ENCODE peak calls at places on chromosome 1, in seven cellular contexts. F is IMR-90, U is A549, E is body of pancreas, G is endothelial cell of umbilical vein, P is GM12878, X is HCT116. B is an unnamed sample.

GRCh38 chr1:149925751-149926150 is 1.9 kb downstream of the SF3B4 start:
- DNase-seq in F (no peak), P (no peak), E (no peak), G (no peak), X (no peak), U (no peak), B (no peak)

GRCh38 chr1:151145158-151146071 is 1.0 kb downstream of the SEMA6C start:
- DNase-seq in E (no peak), F (no peak), U (no peak), G (peak), X (no peak), P (no peak), B (no peak)

GRCh38 chr1:206662396-206663092 is 22.2 kb upstream of the MAPKAPK2 start:
- DNase-seq in G (no peak), U (no peak), F (no peak), P (no peak), E (no peak), X (no peak), B (no peak)

GRCh38 chr1:109425902-109426277 is 358 bp downstream of the PSMA5 start:
- DNase-seq in U (peak), X (no peak), P (no peak), G (no peak), F (peak), E (no peak), B (no peak)

GRCh38 chr1:200710166-200710565 is 28.5 kb upstream of the CAMSAP2 start:
- DNase-seq in P (no peak), X (no peak), E (no peak), G (no peak), U (no peak), F (no peak), B (no peak)

GRCh38 chr1:4597020-4597419 is 57.4 kb upstream of the AJAP1 start:
- DNase-seq in X (no peak), P (no peak), G (no peak), E (no peak), F (no peak), U (no peak), B (no peak)

GRCh38 chr1:99943238-99943794 is 26.5 kb upstream of the SLC35A3 start:
- DNase-seq in U (peak), X (no peak), E (no peak), F (peak), G (no peak), P (no peak), B (no peak)

GRCh38 chr1:203915811-203916210 is 54.4 kb downstream of the SNRPE start:
- DNase-seq in U (peak), F (peak), X (no peak), E (no peak), G (no peak), P (no peak), B (no peak)

GRCh38 chr1:202680586-202681352 is 29.5 kb downstream of the SYT2 start:
- DNase-seq in F (no peak), P (no peak), X (no peak), E (no peak), U (no peak), G (no peak), B (no peak)

GRCh38 chr1:176557543-176558258 is 94.7 kb downstream of the PAPPA2 start:
- DNase-seq in F (no peak), P (no peak), E (no peak), U (no peak), G (no peak), X (no peak), B (no peak)

GRCh38 chr1:39675220-39675619 is 3.3 kb upstream of the NT5C1A start:
- DNase-seq in U (no peak), E (peak), G (no peak), F (no peak), X (no peak), P (no peak), B (no peak)

GRCh38 chr1:239987103-239987745 is 104.5 kb upstream of the FMN2 start:
- DNase-seq in E (peak), P (no peak), F (peak), X (peak), G (peak), U (peak), B (no peak)

GRCh38 chr1:32448773-32449456 is 16.0 kb upstream of the ZBTB8B start:
- DNase-seq in U (peak), E (no peak), F (no peak), G (peak), X (peak), P (no peak), B (no peak)
- TF ChIP-seq POLR2A in U (no peak), E (no peak), F (no peak), G (no peak), X (peak), P (no peak), B (no peak)

GRCh38 chr1:158025576-158026230 is 32.3 kb downstream of the KIRREL1 start:
- DNase-seq in X (no peak), P (no peak), G (no peak), U (no peak), E (no peak), F (no peak), B (no peak)

GRCh38 chr1:158022554-158023278 is 29.3 kb downstream of the KIRREL1 start:
- DNase-seq in X (no peak), E (no peak), P (no peak), G (no peak), F (no peak), U (no peak), B (no peak)

GRCh38 chr1:158026641-158027040 is 33.2 kb downstream of the KIRREL1 start:
- DNase-seq in X (no peak), E (no peak), U (no peak), G (no peak), F (peak), P (no peak), B (no peak)

GRCh38 chr1:158027485-158027884 is 34.0 kb downstream of the KIRREL1 start:
- DNase-seq in E (no peak), G (no peak), X (no peak), U (no peak), P (no peak), F (no peak), B (no peak)

GRCh38 chr1:158024737-158025136 is 31.3 kb downstream of the KIRREL1 start:
- DNase-seq in E (no peak), P (no peak), G (no peak), F (no peak), X (no peak), U (no peak), B (no peak)
- H3K27ac ChIP-seq in E (no peak), P (no peak), G (no peak), F (peak), X (no peak), U (peak), B (peak)

DNA sequence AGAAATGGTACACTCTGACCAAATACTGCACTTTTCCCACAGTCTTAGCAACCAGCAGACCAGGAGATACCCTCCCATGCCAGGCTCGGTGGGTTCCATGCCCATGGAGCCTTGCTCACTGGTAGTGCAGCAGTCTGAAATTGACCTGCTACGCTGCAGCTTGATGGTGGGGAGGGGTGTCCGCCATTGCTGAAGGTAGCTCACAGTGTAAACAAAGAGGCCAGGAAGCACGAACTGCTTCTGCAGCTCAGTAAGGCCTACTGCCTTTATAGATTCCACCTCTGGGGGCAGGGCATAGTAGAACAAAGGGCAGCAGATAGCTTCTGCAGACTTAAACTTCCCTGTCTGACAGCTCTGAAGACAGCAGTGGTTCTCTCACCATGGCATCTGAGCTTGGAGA is 12.3 kb upstream of the IFI44L start:
- DNase-seq in X (no peak), E (no peak), G (no peak), P (no peak), U (no peak), F (no peak), B (no peak)
- TF ChIP-seq CTCF in X (no peak), E (no peak), G (no peak), P (no peak), U (no peak), F (no peak), B (no peak)

DNA sequence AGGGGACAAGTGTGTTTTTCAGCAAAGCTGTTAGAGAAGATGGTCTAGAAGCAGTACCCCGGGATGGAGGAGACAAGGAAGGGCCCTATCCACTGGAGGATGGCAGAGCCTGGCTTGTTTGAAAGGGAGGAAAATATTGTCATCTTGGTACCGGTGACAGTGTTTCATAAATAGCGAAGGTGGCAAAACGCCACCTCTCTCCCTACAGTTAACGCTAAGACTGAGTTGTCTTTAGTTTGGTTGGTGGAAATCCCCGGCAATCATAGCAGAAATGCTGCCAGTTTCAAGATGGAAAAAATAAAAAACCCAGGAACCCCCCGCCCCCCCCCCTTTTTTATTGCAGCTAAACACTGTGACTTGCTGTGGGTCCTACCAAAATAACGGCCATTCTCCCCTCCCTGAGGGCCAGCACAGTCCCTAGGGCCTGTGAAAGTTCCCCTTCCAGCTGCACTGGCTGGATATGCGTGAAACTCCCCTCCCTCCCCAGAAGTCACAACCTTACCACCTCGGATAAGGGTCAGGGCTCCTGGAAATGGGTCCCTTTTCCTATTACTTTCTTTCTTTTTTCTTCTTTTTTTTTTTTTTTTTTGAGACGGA is 3.7 kb downstream of the PIK3CD start:
- DNase-seq in G (no peak), P (no peak), F (no peak), X (no peak), U (no peak), E (no peak), B (no peak)
- TF ChIP-seq POLR2A in G (no peak), P (peak), F (no peak), X (no peak), U (no peak), E (no peak), B (no peak)

GRCh38 chr1:91579658-91580228 is 79.1 kb downstream of the CDC7 start:
- DNase-seq in U (no peak), E (no peak), F (peak), G (no peak), X (no peak), P (no peak), B (no peak)
- H3K27ac ChIP-seq in U (no peak), E (no peak), F (no peak), G (no peak), X (no peak), P (no peak), B (no peak)

DNA sequence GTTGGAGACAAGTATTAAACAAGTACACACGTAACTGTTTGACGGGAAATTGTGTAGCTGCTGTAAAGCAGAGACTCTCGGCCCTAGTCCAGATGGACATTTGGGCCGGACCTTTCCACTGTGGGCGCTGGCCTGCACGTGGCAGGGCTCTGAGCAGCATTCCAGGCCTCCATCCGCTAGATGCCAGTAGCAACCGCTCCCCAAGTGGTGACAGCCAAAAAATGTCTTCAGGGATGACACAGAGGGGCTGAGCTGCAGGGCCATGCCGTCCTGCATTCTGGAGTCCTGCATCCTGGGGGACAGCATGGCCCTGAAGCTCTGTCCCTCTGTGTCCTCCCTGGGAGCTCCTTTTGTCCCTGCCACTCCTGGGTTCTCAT is 24.8 kb downstream of the A3GALT2 start:
- DNase-seq in X (no peak), G (no peak), U (no peak), P (no peak), F (no peak), E (no peak), B (no peak)
- TF ChIP-seq CTCF in X (no peak), G (no peak), U (no peak), P (no peak), F (no peak), E (no peak), B (no peak)

GRCh38 chr1:169568497-169568896 is 17.8 kb downstream of the F5 start:
- DNase-seq in F (no peak), G (no peak), U (no peak), E (no peak), X (no peak), P (no peak), B (no peak)
- TF ChIP-seq POLR2A in F (no peak), G (no peak), U (no peak), E (no peak), X (no peak), P (no peak), B (no peak)

GRCh38 chr1:154520333-154520732 is 18.1 kb upstream of the SHE start:
- DNase-seq in G (peak), P (no peak), E (no peak), X (no peak), U (no peak), F (peak), B (no peak)

GRCh38 chr1:154524881-154525280 is 22.7 kb upstream of the SHE start:
- DNase-seq in X (no peak), P (no peak), F (no peak), E (no peak), U (no peak), G (peak), B (no peak)

GRCh38 chr1:154521695-154522094 is 19.5 kb upstream of the SHE start:
- DNase-seq in E (no peak), G (peak), F (no peak), P (no peak), X (no peak), U (no peak), B (no peak)

GRCh38 chr1:154517661-154518060 is 15.4 kb upstream of the SHE start:
- DNase-seq in G (no peak), E (no peak), P (no peak), X (no peak), F (no peak), U (no peak), B (no peak)

GRCh38 chr1:154519661-154520060 is 17.4 kb upstream of the SHE start:
- DNase-seq in U (no peak), X (no peak), E (no peak), P (no peak), G (no peak), F (no peak), B (no peak)
- H3K27ac ChIP-seq in U (no peak), X (no peak), E (no peak), P (no peak), G (no peak), F (no peak), B (no peak)

DNA sequence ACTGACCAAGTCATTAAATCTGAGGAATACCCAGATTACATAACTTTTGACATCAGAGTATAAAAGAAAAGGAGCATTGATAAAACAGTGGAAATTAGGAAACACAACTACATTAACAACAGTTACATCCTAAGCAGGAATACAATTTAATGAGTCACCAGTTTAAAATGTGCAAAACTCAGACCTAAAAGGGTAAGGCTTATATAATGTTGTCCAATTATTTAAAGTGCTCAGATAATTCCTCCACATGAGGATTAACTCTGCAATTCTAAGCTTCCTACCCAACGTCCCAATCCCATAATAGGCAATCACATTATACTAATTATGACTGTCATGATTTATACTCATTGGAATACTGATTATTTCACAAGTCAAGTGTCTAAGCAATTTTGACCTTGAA is 50.5 kb downstream of the ABL2 start:
- DNase-seq in G (peak), E (no peak), X (no peak), P (no peak), F (peak), U (no peak), B (no peak)
- TF ChIP-seq CTCF in G (no peak), E (no peak), X (no peak), P (no peak), F (no peak), U (no peak), B (no peak)

B was measured in esophagus squamous epithelium.